ENCODE peak calls at places on chromosomes 7 and 10, in five cellular contexts. O, T, W, V and I are unnamed samples. For H3K4me1, the result is how much of the 10 kb centered on the place peaks cover.

GRCh38 chr10:3220853-3221252 is 48.3 kb upstream of the PITRM1 start:
- DNase-seq in T (no peak), O (no peak), W (peak), V (no peak), I (no peak)

GRCh38 chr7:47678641-47679380 is 96.9 kb upstream of the TNS3 start:
- DNase-seq in W (no peak), V (no peak), T (no peak), O (no peak), I (no peak)

GRCh38 chr7:28348631-28349030 is 63.7 kb upstream of the CREB5 start:
- DNase-seq in O (peak), T (no peak), V (no peak), W (no peak), I (no peak)

GRCh38 chr10:77448226-77448625 is 189.4 kb downstream of the KCNMA1 start:
- DNase-seq in W (no peak), T (no peak), V (no peak), O (no peak), I (no peak)

GRCh38 chr7:77930496-77930895 is 131.9 kb downstream of the PHTF2 start:
- DNase-seq in W (no peak), V (no peak), O (no peak), T (no peak), I (no peak)

GRCh38 chr7:99791021-99791420 is 7.0 kb upstream of the CYP3A4 start:
- DNase-seq in T (no peak), V (no peak), O (no peak), W (peak), I (no peak)

GRCh38 chr7:47621347-47621746 is 39.4 kb upstream of the TNS3 start:
- DNase-seq in T (no peak), O (no peak), V (no peak), W (no peak), I (no peak)

GRCh38 chr7:155839461-155839860 is 27.2 kb upstream of the SHH start:
- DNase-seq in T (no peak), V (peak), O (peak), W (no peak), I (no peak)

GRCh38 chr10:14686356-14686755 is 88.3 kb downstream of the FAM107B start:
- DNase-seq in W (no peak), O (no peak), V (no peak), T (no peak), I (no peak)

GRCh38 chr10:26997610-26998009 is 102.7 kb downstream of the ANKRD26 start:
- DNase-seq in O (no peak), W (no peak), T (no peak), V (no peak), I (no peak)

GRCh38 chr10:117166420-117167345 is 28.6 kb upstream of the VAX1 start:
- DNase-seq in V (no peak), O (no peak), T (no peak), W (no peak), I (no peak)

GRCh38 chr10:15333909-15334649 is 37.0 kb downstream of the FAM171A1 start:
- DNase-seq in O (no peak), V (no peak), T (no peak), W (peak), I (no peak)

GRCh38 chr10:78556700-78557432 is 511.9 kb upstream of the ZMIZ1 start:
- DNase-seq in O (no peak), W (no peak), T (no peak), V (no peak), I (no peak)

GRCh38 chr7:122550545-122550944 is 148.4 kb downstream of the RNF133 start:
- DNase-seq in T (no peak), V (no peak), O (no peak), W (no peak), I (no peak)

GRCh38 chr10:132640326-132641125 is 102.9 kb downstream of the INPP5A start:
- DNase-seq in T (no peak), V (peak), O (peak), W (no peak), I (no peak)

GRCh38 chr7:27203378-27203953 is 3.6 kb upstream of the HOXA13 start:
- DNase-seq in T (peak), O (no peak), V (no peak), W (no peak), I (no peak)

GRCh38 chr10:132467464-132468149 is 70.0 kb upstream of the INPP5A start:
- DNase-seq in V (no peak), O (no peak), T (no peak), W (no peak), I (peak)

GRCh38 chr10:69750726-69751125 is 51.0 kb upstream of the COL13A1 start:
- DNase-seq in T (no peak), V (no peak), O (no peak), W (no peak), I (no peak)

GRCh38 chr10:85008493-85009181 is 680.2 kb downstream of the CCSER2 start:
- DNase-seq in V (no peak), W (no peak), T (no peak), O (no peak), I (no peak)

GRCh38 chr7:114928060-114928459 is 6.2 kb downstream of the MDFIC start:
- DNase-seq in O (no peak), W (no peak), V (no peak), T (no peak), I (no peak)

GRCh38 chr7:114930107-114930521 is 8.2 kb downstream of the MDFIC start:
- DNase-seq in W (peak), T (no peak), O (no peak), V (no peak), I (no peak)

GRCh38 chr7:114930829-114931655 is 9.1 kb downstream of the MDFIC start:
- DNase-seq in O (no peak), T (no peak), V (no peak), W (peak), I (no peak)

GRCh38 chr7:114931656-114932011 is 9.7 kb downstream of the MDFIC start:
- DNase-seq in T (no peak), V (no peak), O (no peak), W (no peak), I (no peak)

GRCh38 chr7:114929570-114929969 is 7.7 kb downstream of the MDFIC start:
- DNase-seq in O (no peak), V (no peak), W (no peak), T (no peak), I (no peak)
- H3K4me3 ChIP-seq in O (no peak), V (no peak), W (no peak), T (no peak), I (no peak)

GRCh38 chr7:85764034-85764433 is 577.2 kb upstream of the SEMA3D start:
- DNase-seq in W (no peak), T (no peak), V (no peak), O (no peak), I (no peak)
- TF ChIP-seq CTCF in W (no peak), T (no peak), V (no peak), O (no peak), I (no peak)

GRCh38 chr10:75696536-75696935 is 265.1 kb downstream of the LRMDA start:
- DNase-seq in W (no peak), O (no peak), T (no peak), V (no peak), I (no peak)

GRCh38 chr10:75693453-75693852 is 262.0 kb downstream of the LRMDA start:
- DNase-seq in T (no peak), W (no peak), V (no peak), O (no peak), I (no peak)

DNA sequence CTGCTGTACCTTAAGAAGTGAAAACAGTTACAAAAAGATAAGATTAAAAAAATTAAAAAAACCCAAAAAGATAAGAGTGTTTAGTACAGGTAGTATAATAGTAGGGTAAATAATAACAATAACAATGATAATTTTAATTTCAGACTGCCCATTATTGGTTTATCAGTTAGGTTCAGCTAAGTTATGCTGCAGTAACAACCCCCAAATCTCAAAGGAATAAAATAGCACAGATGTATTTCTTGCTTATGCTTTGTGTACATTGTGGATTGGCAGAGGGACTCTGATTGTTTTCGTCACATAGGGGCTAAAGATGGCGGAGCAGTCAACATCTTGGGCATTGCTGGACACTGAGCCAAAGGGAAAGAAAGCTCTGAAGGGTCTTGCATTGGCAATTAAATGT is 264.6 kb downstream of the LRMDA start:
- DNase-seq in O (no peak), T (no peak), W (no peak), V (no peak), I (no peak)
- H3K4me1 ChIP-seq in O (under half), T (under half), W (under half), V (under half), I (under half)

DNA sequence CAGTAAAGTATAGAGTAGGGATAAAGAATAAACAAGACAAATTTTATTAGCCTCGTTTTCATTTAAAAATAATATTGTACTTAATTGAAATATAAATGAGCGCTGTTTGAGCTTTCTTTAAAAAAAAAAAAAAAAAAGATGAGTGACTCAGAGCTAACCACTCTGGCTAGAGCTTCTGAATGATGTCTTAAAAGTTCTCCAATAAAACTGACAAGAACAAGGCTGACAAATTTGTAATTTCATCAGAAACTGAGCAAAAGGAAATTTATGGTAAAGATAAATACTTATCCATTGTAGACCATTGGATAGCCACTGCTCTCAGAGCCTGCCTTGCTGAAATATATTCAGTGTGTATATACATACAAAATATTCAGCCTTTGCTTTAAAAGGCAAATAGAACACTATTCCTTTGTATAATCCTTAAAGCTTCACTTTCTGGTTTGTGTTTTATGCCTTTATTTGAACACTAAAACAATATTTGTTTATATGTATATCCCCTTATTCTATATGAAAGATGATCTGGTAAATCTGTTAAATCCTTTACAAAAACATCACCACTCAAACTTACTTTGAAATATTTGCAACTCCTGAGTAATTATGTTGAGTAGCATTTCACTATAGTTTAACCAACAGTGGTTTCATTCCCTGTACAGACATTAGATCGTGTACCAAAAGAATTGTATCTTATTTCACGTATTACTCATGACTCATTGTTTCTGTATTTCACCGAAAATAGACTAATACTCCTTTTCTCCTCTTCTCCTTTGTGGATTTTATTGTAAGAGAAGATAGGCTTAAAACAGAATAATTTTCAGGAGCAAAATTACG is 91.0 kb upstream of the OIT3 start:
- DNase-seq in W (peak), T (no peak), V (no peak), O (no peak), I (no peak)
- H3K4me3 ChIP-seq in W (peak), T (peak), V (no peak), O (no peak), I (peak)

GRCh38 chr10:52780391-52781155 is 8.0 kb upstream of the MBL2 start:
- DNase-seq in W (no peak), O (no peak), V (no peak), T (no peak), I (no peak)
- TF ChIP-seq CTCF in W (no peak), O (no peak), V (peak), T (peak), I (no peak)

DNA sequence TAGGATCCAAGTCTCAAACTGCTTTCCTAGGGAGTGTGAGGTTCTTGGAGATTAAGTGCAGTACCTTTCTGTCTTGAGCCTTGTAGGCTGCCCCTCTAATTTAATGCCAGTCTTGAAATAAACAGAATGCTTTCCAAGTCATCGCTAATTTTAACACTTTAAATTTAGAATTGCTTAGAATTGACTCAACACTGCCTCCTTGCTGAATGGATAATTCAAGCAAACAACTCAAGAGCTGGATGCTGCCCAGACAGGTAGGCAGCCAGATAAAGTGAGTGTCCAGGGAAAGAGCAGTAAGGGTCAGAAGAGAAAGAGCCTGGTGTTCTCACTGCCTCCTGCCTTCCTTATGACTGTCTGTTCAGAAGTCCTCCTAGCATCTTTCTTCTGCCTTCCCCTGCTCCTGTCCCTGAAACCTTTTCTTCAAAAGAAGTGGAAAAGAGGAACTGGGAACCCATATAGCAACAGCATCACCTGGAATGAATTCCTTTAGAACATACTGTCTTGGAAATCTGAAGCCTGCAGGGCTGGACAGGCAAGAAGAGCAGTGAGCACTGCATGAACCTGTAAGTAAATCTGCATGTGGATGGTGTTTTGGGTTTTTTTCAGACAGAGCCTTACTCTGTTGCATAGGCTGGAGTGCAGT is 3.1 kb upstream of the GOT1 start:
- DNase-seq in W (no peak), V (no peak), O (no peak), T (no peak), I (no peak)
- H3K4me1 ChIP-seq in W (under half), V (half or more), O (under half), T (under half), I (half or more)

DNA sequence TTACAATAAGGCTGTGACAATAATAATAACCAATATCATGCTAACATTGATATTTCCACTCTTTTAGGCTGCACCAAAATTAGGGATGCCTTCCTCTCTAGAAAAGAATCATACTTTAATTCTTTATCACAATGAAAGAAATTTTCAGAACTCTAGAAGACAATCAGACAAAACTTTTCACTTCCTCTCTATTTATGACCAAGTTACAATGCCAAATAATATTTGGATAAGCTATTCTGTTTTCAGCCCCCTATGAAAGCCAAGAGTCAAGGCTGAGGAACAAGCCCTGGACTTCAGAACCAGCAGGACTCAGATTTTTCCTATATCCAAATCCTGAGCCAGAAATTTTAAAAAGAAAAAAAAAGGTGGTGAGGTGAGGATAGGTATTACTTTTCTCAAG is 4.6 kb downstream of the HYCC1 start:
- DNase-seq in O (no peak), W (no peak), V (no peak), T (no peak), I (no peak)
- H3K4me3 ChIP-seq in O (no peak), W (no peak), V (no peak), T (no peak), I (no peak)